ENCODE peak calls at places on chromosomes 6 and 20, in eight cellular contexts. G, Y, C, I, K, L, Z and B are unnamed samples.

GRCh38 chr6:27213544-27214125 is 33.9 kb upstream of the PRSS16 start:
- DNase-seq in Z (no peak), L (peak), G (no peak), I (no peak), Y (no peak), C (no peak), K (no peak), B (peak)

GRCh38 chr6:143755301-143755744 is 77.6 kb downstream of the PHACTR2 start:
- DNase-seq in G (no peak), C (peak), I (no peak), Y (no peak), L (peak), K (no peak), Z (no peak), B (no peak)

GRCh38 chr6:23173231-23173630 is 603.9 kb downstream of the HDGFL1 start:
- DNase-seq in Y (no peak), Z (no peak), K (no peak), G (no peak), I (no peak), L (no peak), C (no peak), B (no peak)

GRCh38 chr20:2331092-2331491 is 35.3 kb downstream of the TGM3 start:
- DNase-seq in K (no peak), Y (no peak), Z (no peak), L (no peak), I (no peak), C (no peak), G (no peak), B (no peak)

GRCh38 chr6:110341671-110342304 is 16.4 kb downstream of the METTL24 start:
- DNase-seq in C (no peak), Y (no peak), I (no peak), G (no peak), L (peak), Z (no peak), K (no peak), B (peak)

GRCh38 chr6:48813821-48814220 is 649.2 kb downstream of the MMUT start:
- DNase-seq in I (no peak), C (no peak), L (no peak), Z (no peak), Y (no peak), K (no peak), G (no peak), B (no peak)

GRCh38 chr6:114096553-114097172 is 125.7 kb upstream of the HDAC2 start:
- DNase-seq in I (no peak), C (no peak), L (peak), Y (no peak), G (no peak), Z (no peak), K (no peak), B (peak)

GRCh38 chr6:160400426-160400825 is 52.2 kb downstream of the SLC22A3 start:
- DNase-seq in Z (no peak), K (no peak), I (no peak), Y (no peak), L (no peak), G (no peak), C (no peak), B (no peak)

GRCh38 chr6:12158686-12159415 is 131.3 kb upstream of the EDN1 start:
- DNase-seq in L (no peak), Y (no peak), K (no peak), Z (no peak), I (no peak), G (no peak), C (no peak), B (no peak)

GRCh38 chr20:60365063-60365640 is 406.9 kb downstream of the CDH26 start:
- DNase-seq in K (no peak), G (no peak), L (no peak), I (no peak), Y (no peak), C (no peak), Z (no peak), B (peak)

GRCh38 chr20:51966296-51966971 is 164.1 kb upstream of the SALL4 start:
- DNase-seq in L (peak), C (peak), Y (peak), G (peak), K (peak), Z (no peak), I (no peak), B (peak)

GRCh38 chr20:32972181-32973076 is 31.8 kb downstream of the SUN5 start:
- DNase-seq in C (no peak), I (no peak), Y (no peak), K (peak), G (peak), L (no peak), Z (no peak), B (no peak)

GRCh38 chr6:81995548-81996289 is 243.2 kb upstream of the TENT5A start:
- DNase-seq in I (no peak), C (no peak), Z (no peak), L (no peak), G (no peak), K (no peak), Y (no peak), B (no peak)

GRCh38 chr6:32970413-32971244 is 2.2 kb downstream of the BRD2 start:
- DNase-seq in I (peak), C (peak), K (peak), Z (peak), Y (peak), L (peak), G (peak), B (peak)

GRCh38 chr6:142008016-142008735 is 124.5 kb upstream of the GJE1 start:
- DNase-seq in Y (no peak), I (no peak), K (no peak), C (no peak), G (no peak), L (no peak), Z (no peak), B (no peak)

GRCh38 chr20:40681684-40682083 is 7.4 kb downstream of the MAFB start:
- DNase-seq in L (no peak), Y (no peak), G (no peak), Z (no peak), K (no peak), I (no peak), C (no peak), B (no peak)

GRCh38 chr6:52546678-52547077 is 30.2 kb downstream of the TRAM2 start:
- DNase-seq in Z (no peak), G (no peak), C (no peak), I (no peak), L (no peak), Y (no peak), K (no peak), B (no peak)

GRCh38 chr6:51717477-51717876 is 369.9 kb downstream of the PKHD1 start:
- DNase-seq in K (no peak), I (no peak), C (no peak), L (no peak), G (no peak), Y (no peak), Z (no peak), B (no peak)

GRCh38 chr6:168525114-168525513 is 84.1 kb downstream of the SMOC2 start:
- DNase-seq in L (no peak), I (no peak), G (no peak), Y (no peak), Z (no peak), K (no peak), C (no peak), B (no peak)

GRCh38 chr6:71498643-71499042 is 210.0 kb downstream of the OGFRL1 start:
- DNase-seq in Z (no peak), Y (no peak), L (no peak), I (no peak), G (no peak), K (no peak), C (no peak), B (no peak)

GRCh38 chr20:37845261-37845681 is 57.7 kb upstream of the VSTM2L start:
- DNase-seq in Y (peak), I (no peak), L (no peak), C (peak), K (no peak), Z (no peak), G (no peak), B (peak)

GRCh38 chr6:126180585-126180984 is 159.3 kb upstream of the CENPW start:
- DNase-seq in C (no peak), Z (no peak), G (no peak), L (no peak), I (no peak), Y (no peak), K (no peak), B (no peak)

GRCh38 chr6:126181173-126181741 is 158.7 kb upstream of the CENPW start:
- DNase-seq in C (no peak), K (no peak), G (no peak), L (no peak), Z (no peak), I (no peak), Y (no peak), B (no peak)

GRCh38 chr6:126181890-126182289 is 158.0 kb upstream of the CENPW start:
- DNase-seq in G (no peak), K (no peak), I (no peak), Z (no peak), C (no peak), Y (no peak), L (no peak), B (no peak)

GRCh38 chr6:126188271-126188909 is 151.5 kb upstream of the CENPW start:
- DNase-seq in K (no peak), Y (no peak), C (no peak), G (no peak), I (no peak), L (no peak), Z (no peak), B (no peak)

GRCh38 chr6:126182650-126183311 is 157.1 kb upstream of the CENPW start:
- DNase-seq in I (no peak), Y (no peak), Z (no peak), K (no peak), C (no peak), L (no peak), G (no peak), B (no peak)
- TF ChIP-seq POLR2A in I (no peak), Y (no peak), Z (no peak), K (no peak), C (no peak), L (no peak), G (no peak), B (no peak)

GRCh38 chr6:38996676-38997075 is 51.9 kb upstream of the GLP1R start:
- DNase-seq in I (no peak), C (no peak), G (no peak), Z (no peak), K (no peak), Y (peak), L (no peak), B (no peak)
- TF ChIP-seq POLR2A in I (no peak), C (no peak), G (no peak), Z (no peak), K (no peak), Y (no peak), L (no peak), B (no peak)

DNA sequence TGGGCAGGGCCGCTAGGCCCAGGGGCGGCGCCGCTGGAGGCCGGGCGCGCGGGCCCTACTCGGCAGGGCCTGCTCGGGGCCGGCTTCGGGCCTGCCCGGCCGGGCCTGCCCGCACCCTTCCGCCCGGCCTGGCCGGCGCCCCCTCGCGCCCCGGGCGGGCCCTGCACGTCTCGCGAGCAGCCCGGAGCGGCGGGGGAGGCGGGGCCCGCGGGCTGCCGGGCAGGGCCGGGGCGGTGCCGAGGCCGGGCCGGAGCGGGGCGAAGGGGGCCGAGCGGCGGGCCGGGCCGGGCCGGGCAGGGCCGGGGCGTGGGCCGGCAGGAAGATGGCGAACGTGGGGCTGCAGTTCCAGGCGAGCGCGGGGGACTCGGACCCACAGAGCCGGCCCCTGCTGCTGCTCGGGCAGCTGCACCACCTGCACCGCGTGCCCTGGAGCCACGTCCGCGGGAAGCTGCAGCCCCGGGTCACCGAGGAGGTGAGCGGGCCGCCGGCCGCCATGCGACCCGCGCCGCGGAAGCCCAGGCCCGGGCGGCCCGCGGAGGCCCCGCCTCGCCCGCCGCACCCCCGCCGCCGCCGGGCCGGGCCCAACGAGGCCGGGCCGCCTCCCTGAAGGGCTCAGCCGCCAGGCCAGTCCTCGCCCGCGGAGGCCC is at the start of gene NPEPL1:
- DNase-seq in K (peak), C (peak), I (peak), Z (peak), L (peak), Y (peak), G (peak), B (peak)
- TF ChIP-seq POLR2A in K (no peak), C (no peak), I (no peak), Z (no peak), L (peak), Y (peak), G (no peak), B (no peak)

GRCh38 chr6:107118976-107119375 is 3.7 kb upstream of the BEND3 start:
- DNase-seq in Z (no peak), K (no peak), Y (no peak), I (no peak), C (no peak), L (no peak), G (no peak), B (no peak)
- TF ChIP-seq POLR2A in Z (no peak), K (no peak), Y (no peak), I (no peak), C (no peak), L (no peak), G (no peak), B (no peak)

GRCh38 chr20:53642196-53643030 is 48.8 kb upstream of the ZNF217 start:
- DNase-seq in I (peak), Z (peak), L (peak), Y (peak), K (no peak), C (peak), G (no peak), B (peak)
- TF ChIP-seq POLR2A in I (no peak), Z (no peak), L (no peak), Y (no peak), K (no peak), C (no peak), G (no peak), B (no peak)

GRCh38 chr20:62513991-62514390 is 38.2 kb upstream of the GATA5 start:
- DNase-seq in L (no peak), I (no peak), Y (no peak), G (no peak), C (no peak), K (no peak), Z (no peak), B (no peak)
- TF ChIP-seq POLR2A in L (no peak), I (no peak), Y (no peak), G (no peak), C (no peak), K (no peak), Z (no peak), B (no peak)

GRCh38 chr6:111591370-111591900 is 14.2 kb downstream of the TRAF3IP2 start:
- DNase-seq in G (peak), C (peak), I (peak), Z (peak), Y (no peak), K (no peak), L (peak), B (peak)
- TF ChIP-seq POLR2A in G (no peak), C (no peak), I (no peak), Z (peak), Y (no peak), K (no peak), L (no peak), B (no peak)

GRCh38 chr20:7523288-7523687 is 417.0 kb downstream of the HAO1 start:
- DNase-seq in L (no peak), K (no peak), Y (no peak), C (no peak), G (no peak), I (no peak), Z (no peak), B (no peak)
- TF ChIP-seq POLR2A in L (no peak), K (no peak), Y (no peak), C (no peak), G (no peak), I (no peak), Z (no peak), B (no peak)

DNA sequence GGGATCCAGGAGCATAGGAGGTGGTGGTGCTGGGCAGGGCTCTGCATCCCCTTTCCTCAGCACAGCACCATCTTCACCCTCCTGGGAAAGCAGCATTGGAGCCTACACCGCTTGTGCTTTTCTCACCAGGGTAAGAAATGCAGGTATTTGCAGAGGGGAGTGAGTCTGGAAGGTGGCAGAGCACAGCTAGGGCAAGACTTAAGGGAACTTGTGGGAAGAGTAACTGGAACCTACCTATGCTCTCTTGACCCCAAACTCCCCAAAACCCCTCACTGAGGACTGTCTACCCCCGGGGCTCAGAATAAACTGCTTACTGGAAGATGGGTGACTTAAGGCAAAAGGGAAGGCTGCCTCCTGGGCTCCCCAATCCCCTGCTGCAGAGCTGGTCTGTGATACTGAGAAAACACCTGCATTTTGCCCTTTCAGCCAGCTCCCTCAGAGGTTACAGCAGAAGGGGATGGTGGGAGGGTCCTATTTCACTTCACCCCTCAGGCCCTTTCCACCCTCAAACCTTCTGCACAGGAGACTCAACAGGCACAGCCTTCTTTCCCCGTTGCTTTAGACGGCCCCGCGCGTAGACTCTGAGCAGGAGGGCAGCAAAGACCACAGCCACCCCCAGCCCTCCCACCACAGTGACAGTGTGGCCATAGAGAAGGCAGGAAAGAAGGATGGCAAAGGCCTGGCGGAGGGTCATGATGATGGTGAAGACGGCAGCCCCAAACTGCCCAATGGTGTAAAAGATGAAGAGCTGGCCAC is 2.9 kb downstream of the SLC35B2 start:
- DNase-seq in K (no peak), L (no peak), C (no peak), G (no peak), I (no peak), Z (peak), Y (no peak), B (no peak)
- TF ChIP-seq POLR2A in K (peak), L (peak), C (no peak), G (no peak), I (no peak), Z (no peak), Y (no peak), B (peak)